ENCODE peak calls at places on chromosome 16, in eight cellular contexts. Z is CD4-positive, alpha-beta T cell; L is activated naive CD4-positive, alpha-beta T cell; C is stimulated activated naive CD8-positive, alpha-beta T cell treated with anti-CD3 and anti-CD28 coated beads, Interleukin-15, Interleukin-2, amounts not matched to agents 100 U/mL and 50 U/mL, for 24 hours; H is Daoy; E is stromal cell of bone marrow; B is T-helper 9 cell; K is CMK. O is an unnamed sample.

GRCh38 chr16:27529962-27530361 is 19.8 kb downstream of the GTF3C1 start:
- DNase-seq in Z (no peak), L (no peak), C (no peak), H (peak), E (peak), B (no peak), K (no peak), O (no peak)

GRCh38 chr16:70395345-70395901 is 43.5 kb downstream of the ST3GAL2 start:
- DNase-seq in Z (peak), L (peak), C (peak), H (peak), E (no peak), B (peak), K (peak), O (peak)

GRCh38 chr16:84700518-84701277 is 898 bp downstream of the USP10 start:
- DNase-seq in Z (peak), L (peak), C (peak), H (peak), E (no peak), B (peak), K (no peak), O (peak)

GRCh38 chr16:77225182-77225581 is 26.0 kb downstream of the SYCE1L start:
- DNase-seq in Z (no peak), L (no peak), C (no peak), H (no peak), E (no peak), B (no peak), K (no peak), O (no peak)

GRCh38 chr16:15958703-15959348 is 9.4 kb downstream of the ABCC1 start:
- DNase-seq in Z (no peak), L (no peak), C (no peak), H (no peak), E (no peak), B (no peak), K (no peak), O (no peak)

GRCh38 chr16:9042943-9043680 is 48.3 kb upstream of the HAPSTR1 start:
- DNase-seq in Z (no peak), L (no peak), C (no peak), H (peak), E (peak), B (no peak), K (no peak), O (no peak)

GRCh38 chr16:54602666-54603065 is 316.1 kb upstream of the IRX3 start:
- DNase-seq in Z (no peak), L (no peak), C (no peak), H (no peak), E (no peak), B (no peak), K (no peak), O (no peak)

GRCh38 chr16:89114159-89114981 is 20.7 kb downstream of the ACSF3 start:
- DNase-seq in Z (peak), L (no peak), C (no peak), H (peak), E (no peak), B (no peak), K (no peak), O (peak)